ENCODE peak calls at places on chromosomes 6 and 20, in seven cellular contexts. L is HCT116, K is endothelial cell of umbilical vein, P is H1, D is K562, F is GM12878, E is A549. N is an unnamed sample.

GRCh38 chr6:43953256-43953655 is 174.0 kb downstream of the MRPL14 start:
- DNase-seq in K (no peak), P (no peak), D (no peak), F (no peak), L (no peak), E (no peak), N (peak)

GRCh38 chr20:52494244-52494643 is 302.7 kb upstream of the ZFP64 start:
- DNase-seq in F (no peak), K (peak), E (no peak), L (no peak), D (no peak), P (no peak), N (no peak)

GRCh38 chr6:43718387-43719105 is 31.0 kb upstream of the MRPS18A start:
- DNase-seq in L (no peak), D (peak), F (no peak), E (no peak), P (no peak), K (no peak), N (no peak)

GRCh38 chr6:136923116-136923953 is 1.2 kb downstream of the SLC35D3 start:
- DNase-seq in P (no peak), D (no peak), E (no peak), F (no peak), K (no peak), L (no peak), N (no peak)

GRCh38 chr6:44003345-44004061 is 123.7 kb downstream of the MRPL14 start:
- DNase-seq in K (no peak), D (no peak), F (no peak), L (no peak), P (no peak), E (no peak), N (no peak)

GRCh38 chr6:23642849-23643248 is 483.2 kb upstream of the NRSN1 start:
- DNase-seq in L (no peak), P (no peak), K (no peak), E (no peak), D (no peak), F (no peak), N (no peak)

GRCh38 chr6:120328521-120328920 is 979.0 kb upstream of the MAN1A1 start:
- DNase-seq in D (no peak), L (no peak), F (no peak), K (no peak), E (no peak), P (no peak), N (no peak)

GRCh38 chr6:104995989-104996617 is 39.2 kb downstream of the LIN28B start:
- DNase-seq in P (no peak), D (no peak), L (no peak), F (no peak), E (no peak), K (peak), N (peak)

GRCh38 chr6:156645106-156645505 is 132.1 kb upstream of the ARID1B start:
- DNase-seq in E (no peak), F (no peak), P (no peak), L (no peak), K (no peak), D (no peak), N (no peak)

GRCh38 chr20:44704551-44704971 is 10.6 kb upstream of the CCN5 start:
- DNase-seq in D (no peak), F (no peak), P (no peak), L (no peak), K (no peak), E (no peak), N (peak)

GRCh38 chr6:65289491-65289890 is 417.5 kb downstream of the EYS start:
- DNase-seq in F (no peak), E (no peak), K (peak), P (no peak), D (no peak), L (no peak), N (no peak)

GRCh38 chr20:1876217-1876921 is 18.8 kb upstream of the SIRPA start:
- DNase-seq in L (no peak), E (no peak), D (no peak), P (no peak), F (no peak), K (no peak), N (no peak)

GRCh38 chr6:25017932-25018581 is 82.3 kb upstream of the RIPOR2 start:
- DNase-seq in D (no peak), K (peak), P (peak), F (no peak), E (no peak), L (peak), N (peak)

GRCh38 chr6:22621701-22622100 is 52.3 kb downstream of the HDGFL1 start:
- DNase-seq in P (no peak), E (no peak), K (peak), L (no peak), D (no peak), F (no peak), N (no peak)

GRCh38 chr6:22621028-22621427 is 51.7 kb downstream of the HDGFL1 start:
- DNase-seq in L (no peak), P (no peak), F (no peak), D (no peak), K (peak), E (no peak), N (no peak)

GRCh38 chr6:22627644-22628043 is 58.3 kb downstream of the HDGFL1 start:
- DNase-seq in D (no peak), F (peak), L (no peak), P (no peak), E (no peak), K (no peak), N (no peak)

GRCh38 chr6:22622390-22622789 is 53.0 kb downstream of the HDGFL1 start:
- DNase-seq in D (no peak), K (peak), L (no peak), F (no peak), E (no peak), P (no peak), N (no peak)
- TF ChIP-seq MAX in D (no peak), K (no peak), L (no peak), F (no peak), E (no peak), P (no peak), N (no peak)

DNA sequence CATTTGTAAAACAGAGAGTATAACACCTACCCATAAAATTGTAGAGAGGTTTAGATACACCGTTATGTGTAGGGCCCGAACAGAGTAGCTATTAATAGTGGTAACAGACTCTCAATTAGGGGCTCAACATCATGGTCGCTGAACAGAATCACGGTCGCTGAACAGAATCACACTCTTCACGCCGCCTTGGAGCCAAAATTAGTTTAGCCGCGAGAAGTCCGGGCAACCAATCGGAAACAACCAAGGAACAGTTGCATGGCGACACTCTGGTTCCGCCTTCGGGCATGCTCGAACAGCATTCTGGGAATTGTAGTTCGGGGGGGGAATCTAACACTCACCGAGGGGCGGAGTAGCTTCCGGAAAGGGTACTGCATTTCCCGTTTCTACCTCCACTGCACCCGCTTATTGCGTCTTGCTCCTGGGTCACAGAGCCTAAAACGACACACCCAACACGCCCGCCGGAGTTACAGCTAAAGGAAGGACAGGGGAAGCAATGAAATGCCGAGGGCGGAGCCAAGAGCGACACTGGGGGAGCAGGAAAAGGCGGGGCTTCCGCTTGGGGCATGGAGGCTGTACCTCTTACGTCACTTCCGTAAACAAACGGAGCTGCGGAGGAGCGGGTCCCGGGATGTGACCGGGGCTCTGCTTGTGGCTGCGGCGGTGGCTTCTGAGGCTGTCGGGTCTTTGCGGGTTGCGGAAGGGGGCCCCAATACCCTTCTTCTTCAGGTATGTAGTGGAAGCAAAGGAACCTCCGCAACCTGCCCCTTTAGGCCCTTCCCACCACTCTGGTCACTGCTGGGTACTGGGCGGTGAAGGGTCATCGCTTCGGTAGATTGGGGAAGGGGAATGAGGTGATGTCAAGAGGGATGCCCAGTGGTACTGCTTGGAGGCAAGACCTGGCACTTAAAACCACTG is at the start of gene CCDC28A:
- DNase-seq in K (peak), F (peak), E (peak), P (peak), D (peak), L (peak), N (peak)
- TF ChIP-seq POLR2A in K (no peak), F (peak), E (no peak), P (peak), D (peak), L (peak), N (peak)

DNA sequence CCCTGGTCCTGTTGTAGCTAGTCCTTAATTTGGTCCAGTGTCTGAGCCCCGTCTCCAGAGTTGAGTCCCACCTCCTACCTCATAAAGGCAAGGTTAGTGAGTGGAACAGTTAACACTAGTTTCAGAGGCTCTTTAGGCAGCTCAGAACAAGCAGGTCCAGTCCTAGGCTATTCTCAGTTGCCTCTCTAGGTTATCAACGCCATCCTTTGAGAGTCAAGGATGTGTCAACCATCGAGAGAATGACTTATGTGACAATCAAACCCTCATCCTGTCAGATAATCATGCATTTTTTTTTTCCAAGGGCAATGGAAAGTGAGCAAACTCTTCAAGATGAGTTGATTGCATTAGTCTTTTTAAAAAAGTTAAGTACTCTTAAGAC is 64.0 kb upstream of the TXNDC5 start:
- DNase-seq in F (no peak), P (no peak), K (no peak), D (no peak), E (no peak), L (no peak), N (no peak)
- TF ChIP-seq MAX in F (no peak), P (no peak), K (no peak), D (no peak), E (no peak), L (no peak), N (no peak)

GRCh38 chr6:159777240-159777904 is 12.0 kb downstream of the TCP1 start:
- DNase-seq in K (no peak), D (no peak), E (no peak), L (no peak), F (no peak), P (no peak), N (no peak)
- TF ChIP-seq POLR2A in K (no peak), D (peak), E (no peak), L (no peak), F (peak), P (peak), N (no peak)

GRCh38 chr6:152669894-152670293 is 27.8 kb upstream of the MYCT1 start:
- DNase-seq in E (peak), L (peak), F (no peak), P (no peak), D (no peak), K (peak), N (peak)
- TF ChIP-seq MAX in E (no peak), L (no peak), F (no peak), P (no peak), D (no peak), K (no peak), N (no peak)

DNA sequence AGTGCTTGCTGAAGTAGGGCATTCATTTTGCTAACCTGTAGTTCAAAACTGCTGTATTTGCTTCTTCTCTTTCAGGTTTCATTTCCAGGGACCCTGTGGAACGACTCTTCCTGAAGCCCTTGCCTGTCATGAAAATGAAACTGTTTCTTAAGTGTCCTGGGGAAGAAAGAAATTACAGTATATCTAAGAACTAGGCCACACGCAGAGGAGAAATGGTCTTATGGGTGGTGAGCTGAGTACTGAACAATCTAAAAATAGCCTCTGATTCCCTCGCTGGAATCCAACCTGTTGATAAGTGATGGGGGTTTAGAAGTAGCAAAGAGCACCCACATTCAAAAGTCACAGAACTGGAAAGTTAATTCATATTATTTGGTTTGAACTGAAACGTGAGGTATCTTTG is 3.4 kb upstream of the NOL7 start:
- DNase-seq in K (no peak), L (no peak), P (no peak), D (no peak), F (peak), E (no peak), N (no peak)
- TF ChIP-seq POLR2A in K (no peak), L (no peak), P (no peak), D (no peak), F (no peak), E (no peak), N (no peak)

GRCh38 chr20:16966276-16966880 is 218.2 kb downstream of the OTOR start:
- DNase-seq in F (no peak), P (no peak), E (no peak), K (no peak), D (no peak), L (no peak), N (no peak)
- TF ChIP-seq MAX in F (no peak), P (no peak), E (no peak), K (no peak), D (no peak), L (no peak), N (no peak)

GRCh38 chr6:169324661-169325459 is 71.2 kb upstream of the THBS2 start:
- DNase-seq in F (no peak), E (no peak), L (no peak), K (no peak), P (no peak), D (no peak), N (no peak)

GRCh38 chr6:169326067-169326799 is 72.6 kb upstream of the THBS2 start:
- DNase-seq in L (peak), E (no peak), D (no peak), K (no peak), F (no peak), P (peak), N (peak)

GRCh38 chr6:169324086-169324485 is 70.4 kb upstream of the THBS2 start:
- DNase-seq in F (no peak), E (no peak), K (no peak), P (no peak), L (no peak), D (no peak), N (no peak)

GRCh38 chr6:169332250-169332649 is 78.6 kb upstream of the THBS2 start:
- DNase-seq in D (no peak), F (no peak), E (no peak), K (no peak), L (no peak), P (no peak), N (no peak)

GRCh38 chr6:169328112-169328801 is 74.6 kb upstream of the THBS2 start:
- DNase-seq in L (no peak), E (no peak), K (no peak), F (no peak), P (no peak), D (no peak), N (peak)
- TF ChIP-seq POLR2A in L (no peak), E (no peak), K (no peak), F (no peak), P (no peak), D (no peak), N (no peak)

N was measured in NB4.